ENCODE peak calls at places on chromosome 19, in four cellular contexts. G is transverse colon, D is tibial nerve, P is stomach. L is an unnamed sample.

GRCh38 chr19:18438331-18439024 is 545 bp upstream of the ISYNA1 start:
- DNase-seq in P (no peak), D (no peak), G (no peak), L (no peak)

GRCh38 chr19:19835560-19836038 is 14.0 kb upstream of the ZNF506 start:
- DNase-seq in P (no peak), D (no peak), G (no peak), L (no peak)

GRCh38 chr19:12825259-12826131 is 8.9 kb downstream of the RTBDN start:
- DNase-seq in G (no peak), P (peak; percentile 30), D (no peak), L (peak; percentile 11)

GRCh38 chr19:38848299-38849146 is 1.3 kb downstream of the HNRNPL start:
- DNase-seq in D (no peak), G (no peak), P (no peak), L (no peak)

GRCh38 chr19:49894011-49894664 is 2.5 kb downstream of the IL4I1 start:
- DNase-seq in G (no peak), P (no peak), D (no peak), L (no peak)

GRCh38 chr19:55643733-55644116 is 276 bp downstream of the ZNF581 start:
- DNase-seq in D (no peak), P (no peak), G (no peak), L (no peak)

GRCh38 chr19:23273022-23273593 is 22.9 kb upstream of the ZNF724 start:
- DNase-seq in G (peak; percentile 21), D (no peak), P (no peak), L (no peak)

GRCh38 chr19:11324079-11324661 is 15.3 kb downstream of the RAB3D start:
- DNase-seq in G (peak; percentile 81), D (peak; percentile 83), P (peak; percentile 85), L (peak; percentile 92)

GRCh38 chr19:29247912-29248311 is 35.0 kb upstream of the UQCRFS1 start:
- DNase-seq in P (no peak), D (no peak), G (no peak), L (no peak)

GRCh38 chr19:47819841-47820244 is 1.9 kb upstream of the CRX start:
- DNase-seq in G (no peak), P (no peak), D (no peak), L (no peak)

GRCh38 chr19:3080281-3080680 is 13.9 kb upstream of the GNA11 start:
- DNase-seq in D (peak; percentile 41), G (peak; percentile 79), P (no peak), L (no peak)

GRCh38 chr19:39704181-39705044 is at the start of gene LGALS14:
- DNase-seq in D (no peak), G (no peak), P (no peak), L (no peak)

GRCh38 chr19:38719761-38720558 is 24.3 kb downstream of the CAPN12 start:
- DNase-seq in G (no peak), P (no peak), D (no peak), L (peak; percentile 88)

GRCh38 chr19:10971107-10971715 is 10.4 kb downstream of the SMARCA4 start:
- DNase-seq in G (no peak), P (no peak), D (no peak), L (no peak)

GRCh38 chr19:18932216-18932841 is 8.7 kb downstream of the HOMER3 start:
- DNase-seq in G (peak; percentile 90), P (peak; percentile 82), D (peak; percentile 73), L (peak; percentile 46)

GRCh38 chr19:58059003-58059671 is at the start of gene ZNF135:
- DNase-seq in P (peak; percentile 58), D (peak; percentile 74), G (peak; percentile 79), L (peak; percentile 96)

GRCh38 chr19:38993271-38993670 is 17.7 kb upstream of the FBXO17 start:
- DNase-seq in D (no peak), P (no peak), G (no peak), L (no peak)

GRCh38 chr19:28521614-28522544 is 691.1 kb downstream of the UQCRFS1 start:
- DNase-seq in G (no peak), D (no peak), P (no peak), L (no peak)

GRCh38 chr19:41225238-41226052 is 6.4 kb downstream of the AXL start:
- DNase-seq in P (peak; percentile 35), G (peak; percentile 48), D (peak; percentile 78), L (peak; percentile 13)

GRCh38 chr19:1818549-1819195 is 6.6 kb upstream of the ATP8B3 start:
- DNase-seq in P (no peak), G (no peak), D (no peak), L (no peak)
- TF ChIP-seq POLR2A in P (no peak), G (no peak), D (no peak), L (no peak)

GRCh38 chr19:5738423-5738822 is 18.0 kb downstream of the CATSPERD start:
- DNase-seq in D (no peak), P (no peak), G (no peak), L (no peak)
- H3K4me1 ChIP-seq in D (no peaks in the 10 kb centered on the region), P (no peaks in the 10 kb centered on the region), G (no peaks in the 10 kb centered on the region), L (no peaks in the 10 kb centered on the region)

GRCh38 chr19:8451885-8452284 is 7.1 kb downstream of the HNRNPM start:
- DNase-seq in G (no peak), P (no peak), D (no peak), L (no peak)

GRCh38 chr19:8452446-8453123 is 7.8 kb downstream of the HNRNPM start:
- DNase-seq in P (no peak), D (no peak), G (no peak), L (no peak)

GRCh38 chr19:8453616-8454015 is 8.8 kb downstream of the HNRNPM start:
- DNase-seq in G (no peak), D (no peak), P (no peak), L (peak; percentile 53)

GRCh38 chr19:8449830-8450229 is 5.1 kb downstream of the HNRNPM start:
- DNase-seq in P (no peak), G (no peak), D (no peak), L (no peak)

GRCh38 chr19:8451377-8451776 is 6.6 kb downstream of the HNRNPM start:
- DNase-seq in G (no peak), P (no peak), D (no peak), L (no peak)
- H3K36me3 ChIP-seq in G (no peaks in the 10 kb centered on the region), P (peaks cover 21% of the 10 kb centered on the region), D (peaks cover 14% of the 10 kb centered on the region), L (no peaks in the 10 kb centered on the region)

DNA sequence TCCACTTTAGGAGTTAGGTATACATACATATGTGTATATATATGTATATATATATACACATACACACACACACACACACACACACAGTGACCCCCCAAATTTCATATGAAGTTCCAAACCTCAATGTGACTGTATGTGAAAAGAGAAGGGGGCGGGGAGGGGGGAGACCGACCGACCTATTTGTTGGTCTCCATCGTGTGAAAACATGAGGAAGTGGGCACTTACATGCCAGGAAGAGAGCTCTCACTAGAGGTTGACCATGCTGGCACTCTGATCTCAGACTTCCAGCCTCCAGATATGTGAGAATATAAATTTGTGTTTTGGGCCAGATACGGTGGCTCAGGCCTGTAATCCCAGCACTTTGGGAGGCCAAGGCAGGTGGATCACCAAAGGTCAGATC is 24.6 kb downstream of the ZNF562 start:
- DNase-seq in P (no peak), G (no peak), D (no peak), L (no peak)
- TF ChIP-seq POLR2A in P (no peak), G (no peak), D (no peak), L (no peak)

GRCh38 chr19:5961969-5962945 is 15.7 kb downstream of the RANBP3 start:
- DNase-seq in G (peak; percentile 75), P (peak; percentile 76), D (peak; percentile 26), L (peak; percentile 61)
- H3K4me1 ChIP-seq in G (peaks cover 80% of the 10 kb centered on the region), P (peaks cover 100% of the 10 kb centered on the region), D (peaks cover 98% of the 10 kb centered on the region), L (peaks cover 47% of the 10 kb centered on the region)

L was measured in thyroid gland.